ENCODE peak calls at places on chromosomes 12 and 14, in four cellular contexts. N is K562, M is Panc1, K is breast epithelium. B is an unnamed sample.

GRCh38 chr12:7376196-7376595 is 67.8 kb downstream of the CD163L1 start:
- DNase-seq in N (no peak), M (no peak), K (no peak), B (no peak)

GRCh38 chr14:67389261-67389660 is 22.7 kb downstream of the PLEK2 start:
- DNase-seq in N (no peak), M (no peak), K (no peak), B (no peak)

GRCh38 chr12:5882511-5883185 is 62.4 kb downstream of the ANO2 start:
- DNase-seq in N (no peak), M (no peak), K (no peak), B (no peak)

GRCh38 chr14:37122288-37122687 is 50.1 kb downstream of the SLC25A21 start:
- DNase-seq in N (no peak), M (peak), K (no peak), B (no peak)

GRCh38 chr12:10368206-10369171 is 21.4 kb downstream of the KLRK1 start:
- DNase-seq in N (no peak), M (no peak), K (no peak), B (no peak)

GRCh38 chr14:99055816-99056215 is 216.2 kb downstream of the BCL11B start:
- DNase-seq in N (no peak), M (no peak), K (no peak), B (no peak)

GRCh38 chr14:41362134-41362533 is 244.5 kb upstream of the LRFN5 start:
- DNase-seq in N (no peak), M (no peak), K (no peak), B (no peak)

GRCh38 chr12:110533607-110534006 is 31.5 kb downstream of the RAD9B start:
- DNase-seq in N (no peak), M (no peak), K (no peak), B (no peak)

GRCh38 chr12:110107369-110108281 is 16.5 kb upstream of the IFT81 start:
- DNase-seq in N (no peak), M (no peak), K (peak), B (no peak)

GRCh38 chr14:100827751-100828447 is 2.0 kb downstream of the MEG3 start:
- DNase-seq in N (peak), M (no peak), K (no peak), B (no peak)

GRCh38 chr12:18304609-18305008 is 43.3 kb downstream of the PIK3C2G start:
- DNase-seq in N (no peak), M (no peak), K (no peak), B (no peak)

GRCh38 chr14:106848330-106849121 is 1322.1 kb downstream of the TMEM121 start:
- DNase-seq in N (no peak), M (no peak), K (no peak), B (no peak)

GRCh38 chr12:111404362-111405148 is 1.2 kb upstream of the SH2B3 start:
- DNase-seq in N (peak), M (no peak), K (no peak), B (no peak)

GRCh38 chr12:96242597-96242996 is 48.4 kb downstream of the ELK3 start:
- DNase-seq in N (peak), M (no peak), K (no peak), B (no peak)
- TF ChIP-seq POLR2AphosphoS5 in N (no peak), M (no peak), K (no peak), B (no peak)

DNA sequence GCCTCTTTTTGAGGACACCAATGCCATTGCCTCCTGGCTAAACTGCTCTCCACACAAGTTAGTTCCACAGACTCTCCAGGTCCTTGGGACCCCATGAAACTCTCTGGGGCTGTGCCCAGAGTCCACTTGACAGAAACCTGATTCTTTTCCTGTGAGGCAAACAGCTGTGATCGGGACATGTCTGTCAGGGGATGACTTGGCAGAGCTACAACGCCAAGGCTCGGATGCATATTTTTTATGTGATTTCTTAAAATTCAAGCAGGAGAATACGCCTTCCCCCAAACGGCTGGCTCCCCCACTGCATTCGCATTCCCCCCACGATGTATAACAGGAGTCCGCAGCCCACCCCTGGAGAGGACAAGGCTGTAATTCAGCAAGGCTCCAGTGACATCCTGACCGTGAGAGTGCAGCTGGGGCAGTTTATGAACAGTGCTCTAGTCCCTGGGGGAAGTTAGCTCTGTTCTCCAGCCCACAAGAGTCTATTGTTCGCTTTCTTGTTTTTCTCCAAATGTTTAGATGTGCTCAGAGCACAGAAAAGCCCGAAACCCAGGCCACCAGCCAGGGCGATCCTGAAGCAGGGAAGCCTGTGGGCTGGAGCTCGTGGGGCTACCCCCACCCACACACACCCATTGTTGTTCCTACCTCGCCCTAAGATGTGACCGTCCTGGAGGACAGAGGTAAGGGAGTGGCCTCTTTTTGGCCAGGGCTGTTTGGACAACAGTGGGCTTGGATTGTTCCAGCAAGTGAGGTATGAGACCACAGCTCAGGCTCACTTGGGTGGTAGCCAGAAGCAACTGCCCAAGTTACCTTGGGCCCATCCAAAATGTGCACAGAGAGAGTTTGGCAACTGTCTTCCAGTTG is 159.5 kb downstream of the ZFP36L1 start:
- DNase-seq in N (no peak), M (no peak), K (peak), B (no peak)
- H3K27ac ChIP-seq in N (no peak), M (no peak), K (peak), B (peak)

DNA sequence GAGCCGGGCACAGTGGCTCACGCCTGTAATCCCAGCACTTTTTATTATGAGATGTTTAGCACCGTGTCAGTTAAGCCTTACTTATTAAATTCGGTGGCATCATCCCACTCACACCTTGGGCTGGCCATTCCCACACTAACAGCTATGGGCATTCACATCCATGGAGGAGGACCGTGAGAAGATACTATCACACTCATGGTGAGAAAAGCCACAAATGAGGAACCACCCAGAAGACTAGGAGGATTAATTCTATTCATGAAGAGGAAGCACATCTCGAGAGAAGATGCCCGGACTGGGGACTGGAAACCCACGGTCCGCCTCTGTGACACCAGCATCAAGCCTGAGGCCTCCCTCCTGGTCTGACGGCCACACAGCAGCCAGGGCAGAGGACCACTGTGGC is 4.9 kb downstream of the CDC42BPB start:
- DNase-seq in N (no peak), M (no peak), K (no peak), B (no peak)
- TF ChIP-seq POLR2AphosphoS5 in N (peak), M (no peak), K (no peak), B (no peak)

GRCh38 chr14:90696728-90697127 is 119.5 kb downstream of the TTC7B start:
- DNase-seq in N (no peak), M (no peak), K (no peak), B (no peak)

GRCh38 chr14:90697146-90697545 is 119.1 kb downstream of the TTC7B start:
- DNase-seq in N (no peak), M (no peak), K (no peak), B (no peak)

GRCh38 chr14:90699016-90699415 is 117.2 kb downstream of the TTC7B start:
- DNase-seq in N (no peak), M (no peak), K (no peak), B (no peak)

GRCh38 chr14:90697577-90698206 is 118.5 kb downstream of the TTC7B start:
- DNase-seq in N (peak), M (peak), K (peak), B (peak)

GRCh38 chr14:90698379-90698869 is 117.8 kb downstream of the TTC7B start:
- DNase-seq in N (no peak), M (no peak), K (no peak), B (no peak)
- H3K27ac ChIP-seq in N (no peak), M (no peak), K (peak), B (no peak)

GRCh38 chr12:71838661-71839060 is 898 bp upstream of the TBC1D15 start:
- DNase-seq in N (no peak), M (no peak), K (no peak), B (no peak)

GRCh38 chr12:71837356-71837755 is 2.2 kb upstream of the TBC1D15 start:
- DNase-seq in N (no peak), M (no peak), K (no peak), B (no peak)

GRCh38 chr12:71838231-71838630 is 1.3 kb upstream of the TBC1D15 start:
- DNase-seq in N (no peak), M (no peak), K (no peak), B (no peak)

DNA sequence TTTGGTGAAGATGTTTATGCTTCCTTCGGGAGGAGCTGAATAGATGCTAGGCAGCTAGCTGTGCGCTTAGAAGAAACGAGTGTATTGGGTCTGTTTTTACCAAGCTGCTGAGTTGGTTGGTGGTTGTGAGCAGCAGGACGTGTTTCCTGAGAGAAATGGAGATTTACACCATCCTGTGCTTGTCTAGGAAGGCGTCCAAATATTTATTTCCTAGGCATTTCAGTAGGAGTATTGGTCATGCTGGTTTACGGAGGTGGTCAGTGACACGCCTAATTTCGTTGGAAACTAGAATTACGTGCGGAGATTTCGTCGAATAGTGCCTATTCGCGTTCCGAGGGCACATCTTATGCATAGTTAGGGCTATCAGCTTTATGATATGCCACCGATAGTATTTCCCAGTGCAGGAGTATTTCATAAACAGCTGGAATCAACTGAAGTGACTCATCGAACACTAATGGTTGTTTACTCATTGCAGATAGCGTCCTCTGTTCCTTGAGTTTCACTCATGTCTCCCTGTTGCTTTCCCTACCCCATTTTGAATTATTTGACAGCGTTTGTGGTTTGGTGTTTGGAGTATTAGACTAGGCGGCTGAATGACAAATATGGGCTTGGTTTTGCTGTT is 778 bp downstream of the TBC1D15 start:
- DNase-seq in N (peak), M (peak), K (no peak), B (no peak)
- TF ChIP-seq POLR2AphosphoS5 in N (no peak), M (no peak), K (no peak), B (no peak)

DNA sequence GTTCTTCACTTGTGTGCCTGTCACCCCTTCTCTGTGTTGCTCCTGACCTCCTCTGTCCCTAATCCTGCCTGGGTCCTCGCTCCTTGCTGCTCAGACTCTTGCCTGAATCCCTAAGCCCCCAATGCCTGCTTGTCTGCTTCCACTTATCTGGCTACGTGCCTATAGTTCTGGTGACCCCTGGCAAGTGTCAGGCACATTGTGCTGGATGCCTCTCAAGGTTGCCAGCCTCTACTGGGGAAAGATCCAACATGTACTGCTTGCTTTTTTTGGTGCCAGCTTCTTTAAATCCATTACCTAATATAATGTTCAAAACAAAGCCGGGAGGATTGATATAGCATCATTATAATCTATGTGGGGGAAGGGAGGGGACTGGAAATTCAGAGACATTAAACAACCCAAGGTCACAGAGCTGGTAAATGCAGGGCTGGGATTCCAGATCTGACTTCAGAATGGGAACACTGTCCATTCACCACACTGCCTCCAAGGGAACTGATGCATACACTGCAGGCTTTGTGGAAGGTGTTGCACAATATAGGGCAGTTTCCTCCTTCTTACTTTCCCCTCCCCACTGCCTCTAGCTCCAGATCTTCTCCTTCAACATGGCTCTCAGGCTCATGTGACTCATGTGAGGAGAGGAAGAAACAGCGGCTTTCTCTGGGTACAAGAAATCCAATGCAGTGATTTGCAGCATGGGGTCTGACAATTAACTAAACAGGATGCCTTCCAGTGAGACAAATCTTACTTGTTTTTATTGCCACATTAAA is 447.8 kb upstream of the CCDC196 start:
- DNase-seq in N (no peak), M (no peak), K (peak), B (no peak)
- H3K27ac ChIP-seq in N (no peak), M (no peak), K (peak), B (no peak)

GRCh38 chr12:122473543-122474323 is 27.0 kb downstream of the ZCCHC8 start:
- DNase-seq in N (peak), M (no peak), K (peak), B (no peak)

GRCh38 chr12:122471324-122472226 is 29.2 kb downstream of the ZCCHC8 start:
- DNase-seq in N (peak), M (no peak), K (no peak), B (peak)

DNA sequence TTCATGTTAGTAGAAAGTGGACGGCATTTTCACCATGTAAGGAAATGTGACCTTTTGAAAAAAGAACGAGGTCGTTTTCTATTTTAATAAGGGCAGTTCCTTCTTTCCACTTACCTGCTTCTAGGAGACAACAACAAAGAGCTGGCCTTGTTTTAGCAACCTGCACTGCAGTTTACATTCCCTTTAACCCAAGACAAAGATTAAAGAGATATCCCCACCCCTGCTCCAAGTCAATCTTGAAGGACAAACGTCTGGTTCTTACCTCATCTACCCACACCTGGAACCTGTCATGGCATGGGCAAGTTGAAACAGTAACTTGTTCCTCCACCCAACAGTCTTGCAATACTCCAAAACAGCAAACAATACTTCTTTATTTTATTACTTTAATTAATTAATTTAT is 32.7 kb downstream of the ZCCHC8 start:
- DNase-seq in N (no peak), M (no peak), K (peak), B (peak)
- TF ChIP-seq POLR2AphosphoS5 in N (no peak), M (no peak), K (peak), B (peak)

GRCh38 chr12:66149702-66150398 is 19.3 kb upstream of the LLPH start:
- DNase-seq in N (peak), M (no peak), K (no peak), B (no peak)
- H3K27ac ChIP-seq in N (no peak), M (no peak), K (no peak), B (no peak)

GRCh38 chr14:51518681-51519080 is 133.0 kb upstream of the FRMD6 start:
- DNase-seq in N (no peak), M (no peak), K (no peak), B (no peak)
- TF ChIP-seq POLR2AphosphoS5 in N (no peak), M (no peak), K (no peak), B (no peak)

B was measured in prostate gland.